ENCODE peak calls at places on chromosomes 11 and 22, in eight cellular contexts. C is BE2C, K is foreskin fibroblast, V is heart left ventricle, F is AG09319, R is dorsolateral prefrontal cortex, G is transverse colon, A is stomach. M is an unnamed sample.

GRCh38 chr11:20762112-20762511 is 92.7 kb downstream of the NELL1 start:
- DNase-seq in F (no peak), G (no peak), A (no peak), K (no peak), R (no peak), V (no peak), C (no peak), M (no peak)

GRCh38 chr11:2772544-2773031 is 72.8 kb upstream of the KCNQ1OT1 start:
- DNase-seq in G (peak), C (no peak), V (peak), F (no peak), A (peak), R (peak), K (peak), M (no peak)

GRCh38 chr11:112334381-112334780 is 73.7 kb upstream of the PLET1 start:
- DNase-seq in G (no peak), V (no peak), C (no peak), R (no peak), F (no peak), A (no peak), K (no peak), M (no peak)

GRCh38 chr11:116840746-116841296 is 3.4 kb upstream of the APOA1 start:
- DNase-seq in A (no peak), G (no peak), V (no peak), F (no peak), R (no peak), K (no peak), C (no peak), M (no peak)

GRCh38 chr11:94832604-94833238 is 64.6 kb downstream of the AMOTL1 start:
- DNase-seq in V (no peak), K (no peak), G (no peak), R (no peak), A (no peak), C (no peak), F (no peak), M (no peak)

GRCh38 chr11:75826463-75827220 is 11.6 kb downstream of the UVRAG start:
- DNase-seq in C (no peak), F (no peak), G (no peak), K (no peak), V (no peak), R (no peak), A (no peak), M (no peak)

GRCh38 chr11:94545641-94546470 is 2.1 kb downstream of the FUT4 start:
- DNase-seq in R (no peak), G (no peak), K (no peak), F (no peak), A (no peak), C (no peak), V (peak), M (no peak)

GRCh38 chr11:40129276-40129675 is 1330.2 kb downstream of the LRRC4C start:
- DNase-seq in R (no peak), C (no peak), G (no peak), F (no peak), V (no peak), K (no peak), A (no peak), M (no peak)

GRCh38 chr22:39117585-39118191 is 20.6 kb downstream of the APOBEC3H start:
- DNase-seq in V (peak), F (peak), K (peak), G (peak), R (no peak), C (peak), A (peak), M (no peak)

GRCh38 chr11:113904379-113905101 is at the start of gene HTR3B:
- DNase-seq in V (no peak), F (no peak), G (no peak), K (no peak), A (no peak), C (peak), R (no peak), M (no peak)

GRCh38 chr11:71418643-71419042 is 29.6 kb downstream of the DHCR7 start:
- DNase-seq in C (no peak), G (peak), A (no peak), K (no peak), V (no peak), F (no peak), R (no peak), M (no peak)

GRCh38 chr22:18060646-18061620 is 16.9 kb upstream of the PEX26 start:
- DNase-seq in C (no peak), G (peak), K (peak), R (no peak), V (no peak), A (no peak), F (no peak), M (no peak)

GRCh38 chr11:134416726-134417125 is 4.7 kb upstream of the B3GAT1 start:
- DNase-seq in A (no peak), G (no peak), K (no peak), R (no peak), F (no peak), V (no peak), C (no peak), M (no peak)

GRCh38 chr11:91011503-91011902 is 788.7 kb upstream of the CHORDC1 start:
- DNase-seq in V (no peak), F (no peak), R (no peak), G (no peak), A (no peak), K (no peak), C (no peak), M (no peak)

GRCh38 chr22:48947636-48948035 is 880.0 kb downstream of the BRD1 start:
- DNase-seq in C (no peak), V (no peak), A (no peak), F (no peak), K (no peak), G (no peak), R (no peak), M (no peak)

GRCh38 chr11:45085657-45086501 is 60.6 kb upstream of the PRDM11 start:
- DNase-seq in F (no peak), G (no peak), C (no peak), V (no peak), R (no peak), A (no peak), K (no peak), M (no peak)

GRCh38 chr11:96234866-96235441 is 108.0 kb downstream of the MAML2 start:
- DNase-seq in G (no peak), K (no peak), V (no peak), F (no peak), A (no peak), C (no peak), R (no peak), M (no peak)

GRCh38 chr11:20599424-20600346 is at the start of gene SLC6A5:
- DNase-seq in G (no peak), K (peak), A (no peak), F (no peak), V (peak), C (no peak), R (no peak), M (no peak)

GRCh38 chr11:65411681-65412070 is 10.9 kb upstream of the NEAT1 start:
- DNase-seq in F (no peak), K (no peak), C (no peak), G (no peak), V (peak), R (peak), A (no peak), M (no peak)

GRCh38 chr11:66739983-66740382 is 11.0 kb upstream of the SPTBN2 start:
- DNase-seq in K (peak), G (no peak), R (no peak), C (no peak), A (no peak), V (no peak), F (no peak), M (no peak)

GRCh38 chr22:28581020-28581419 is 98.6 kb downstream of the TTC28 start:
- DNase-seq in C (no peak), K (no peak), F (no peak), V (no peak), G (no peak), R (no peak), A (no peak), M (no peak)

GRCh38 chr11:80855975-80856524 is 1415.2 kb upstream of the TENM4 start:
- DNase-seq in K (peak), V (no peak), G (no peak), A (no peak), C (no peak), R (no peak), F (no peak), M (no peak)

GRCh38 chr22:21067901-21068680 is 22.3 kb downstream of the LRRC74B start:
- DNase-seq in K (no peak), G (no peak), V (no peak), R (no peak), A (no peak), F (no peak), C (no peak), M (no peak)

GRCh38 chr11:12893787-12894672 is 115.1 kb upstream of the RASSF10 start:
- DNase-seq in G (peak), C (peak), V (no peak), K (peak), R (peak), A (peak), F (peak), M (peak)

GRCh38 chr22:27602390-27602789 is 199.2 kb downstream of the MN1 start:
- DNase-seq in A (no peak), F (no peak), R (no peak), G (no peak), K (no peak), C (no peak), V (no peak), M (no peak)

GRCh38 chr11:18203723-18204122 is 31.1 kb downstream of the MRGPRX4 start:
- DNase-seq in F (no peak), C (peak), K (peak), V (no peak), G (no peak), A (no peak), R (no peak), M (no peak)

GRCh38 chr11:118180300-118180703 is 3.9 kb upstream of the SCN2B start:
- DNase-seq in G (peak), R (peak), C (peak), K (peak), V (peak), F (no peak), A (no peak), M (no peak)

GRCh38 chr22:36457688-36458450 is 23.6 kb downstream of the TXN2 start:
- DNase-seq in V (peak), G (no peak), K (peak), C (no peak), F (peak), R (no peak), A (no peak), M (no peak)

GRCh38 chr11:13984616-13985474 is 22.3 kb downstream of the SPON1 start:
- DNase-seq in F (peak), C (no peak), R (no peak), K (peak), G (no peak), A (no peak), V (no peak), M (no peak)

GRCh38 chr22:39300198-39300830 is 19.1 kb downstream of the RPL3 start:
- DNase-seq in K (peak), G (peak), V (peak), C (peak), A (no peak), R (no peak), F (no peak), M (no peak)

GRCh38 chr22:39463931-39464390 is 7.1 kb downstream of the MGAT3 start:
- DNase-seq in F (no peak), A (no peak), R (peak), C (no peak), K (peak), V (peak), G (no peak), M (no peak)

GRCh38 chr11:48109046-48109666 is 107.5 kb upstream of the OR4B1 start:
- DNase-seq in R (no peak), A (no peak), C (no peak), G (no peak), V (no peak), K (peak), F (peak), M (no peak)

DNA sequence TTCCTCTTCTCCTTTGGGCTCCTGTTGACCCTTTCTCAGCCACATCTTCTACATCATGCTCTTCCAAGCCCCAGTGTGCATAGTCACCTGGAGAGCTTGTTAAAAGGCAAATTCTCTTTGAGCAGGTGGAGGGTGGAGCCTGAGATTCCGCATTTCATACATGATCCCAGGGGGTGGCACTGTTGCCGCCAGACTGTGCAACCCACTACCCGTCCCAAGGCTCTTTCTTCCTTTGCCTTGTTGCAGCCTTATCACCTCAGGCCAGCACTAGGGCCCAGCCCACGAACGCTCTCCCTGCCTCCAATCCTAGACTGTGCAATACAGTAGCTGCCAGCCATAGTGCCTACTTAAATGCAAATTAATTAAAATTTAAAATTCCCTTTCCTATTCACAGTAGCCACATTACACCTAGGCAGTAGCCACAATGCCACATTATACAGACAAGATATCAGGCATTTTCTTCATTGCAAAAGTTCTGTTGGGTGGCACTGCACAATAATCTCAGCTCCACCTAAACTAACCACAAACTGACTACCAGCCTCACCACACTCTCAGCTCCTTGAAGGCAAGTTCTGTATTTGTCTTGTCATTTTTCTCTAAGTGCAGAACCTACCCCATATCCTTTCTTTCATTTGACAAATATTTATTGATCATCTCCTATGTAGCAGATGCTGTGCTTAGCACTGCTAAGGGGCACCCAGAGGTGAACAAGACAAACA is 4.6 kb upstream of the KCNJ5 start:
- DNase-seq in G (peak), C (no peak), V (no peak), R (no peak), A (peak), F (no peak), K (no peak), M (no peak)
- TF ChIP-seq CTCF in G (no peak), C (peak), V (no peak), R (no peak), A (peak), F (no peak), K (no peak), M (no peak)

DNA sequence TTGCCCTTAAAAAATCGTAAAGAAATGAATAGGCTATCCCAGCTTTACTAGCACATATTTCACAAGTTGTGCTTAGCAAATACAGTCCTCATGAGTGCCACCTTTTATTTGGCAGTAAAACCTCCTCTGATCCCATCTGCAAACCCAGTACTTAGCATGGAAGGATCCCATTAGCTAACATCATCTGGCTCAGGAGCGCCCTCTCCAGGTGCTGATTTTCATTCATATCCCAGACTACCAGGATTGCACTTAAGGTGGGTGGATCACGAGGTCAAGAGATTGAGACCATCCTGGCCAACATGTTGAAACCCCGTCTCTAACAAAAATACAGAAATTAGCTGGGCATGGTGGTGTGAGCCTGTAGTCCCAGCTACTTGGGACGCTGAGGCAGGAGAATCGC is 76.1 kb upstream of the PAX6 start:
- DNase-seq in C (peak), G (no peak), V (no peak), R (no peak), A (no peak), F (no peak), K (no peak), M (no peak)
- TF ChIP-seq CTCF in C (peak), G (no peak), V (no peak), R (no peak), A (no peak), F (no peak), K (no peak), M (no peak)

GRCh38 chr11:774873-775592 is 2.3 kb downstream of the GATD1 start:
- DNase-seq in F (no peak), C (no peak), V (no peak), R (no peak), G (no peak), K (peak), A (no peak), M (no peak)
- TF ChIP-seq CTCF in F (no peak), C (no peak), V (no peak), R (no peak), G (no peak), K (no peak), A (no peak), M (no peak)

DNA sequence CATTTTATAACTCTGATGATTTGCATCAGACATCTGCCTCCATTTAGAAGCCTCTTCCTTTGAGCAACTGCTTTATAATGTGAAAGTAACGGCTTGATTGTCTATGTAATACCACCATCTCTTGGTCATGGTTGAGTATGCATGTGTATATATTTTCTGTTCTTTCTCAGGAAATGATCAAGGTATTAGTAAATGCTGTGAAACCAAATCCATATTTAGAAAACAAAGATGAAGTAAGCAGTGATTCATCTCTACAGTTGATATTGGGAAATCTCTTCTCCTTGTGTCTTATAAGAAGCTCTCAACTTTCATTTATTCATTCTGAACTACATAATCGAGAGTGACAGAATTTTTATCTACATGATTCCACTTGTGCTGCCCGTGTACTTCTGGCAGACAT is 104.6 kb upstream of the ANO3 start:
- DNase-seq in F (peak), G (no peak), V (no peak), R (no peak), C (no peak), A (no peak), K (peak), M (no peak)
- TF ChIP-seq CTCF in F (peak), G (peak), V (no peak), R (peak), C (peak), A (peak), K (peak), M (no peak)

GRCh38 chr11:36743039-36743438 is 145.0 kb upstream of the RAG2 start:
- DNase-seq in F (no peak), K (no peak), R (no peak), G (no peak), C (no peak), A (no peak), V (no peak), M (no peak)

GRCh38 chr11:36741515-36741914 is 143.5 kb upstream of the RAG2 start:
- DNase-seq in G (no peak), V (no peak), K (peak), R (no peak), A (no peak), C (no peak), F (no peak), M (no peak)

GRCh38 chr11:36736103-36736502 is 138.1 kb upstream of the RAG2 start:
- DNase-seq in G (no peak), R (no peak), A (no peak), F (no peak), K (no peak), V (no peak), C (no peak), M (no peak)

DNA sequence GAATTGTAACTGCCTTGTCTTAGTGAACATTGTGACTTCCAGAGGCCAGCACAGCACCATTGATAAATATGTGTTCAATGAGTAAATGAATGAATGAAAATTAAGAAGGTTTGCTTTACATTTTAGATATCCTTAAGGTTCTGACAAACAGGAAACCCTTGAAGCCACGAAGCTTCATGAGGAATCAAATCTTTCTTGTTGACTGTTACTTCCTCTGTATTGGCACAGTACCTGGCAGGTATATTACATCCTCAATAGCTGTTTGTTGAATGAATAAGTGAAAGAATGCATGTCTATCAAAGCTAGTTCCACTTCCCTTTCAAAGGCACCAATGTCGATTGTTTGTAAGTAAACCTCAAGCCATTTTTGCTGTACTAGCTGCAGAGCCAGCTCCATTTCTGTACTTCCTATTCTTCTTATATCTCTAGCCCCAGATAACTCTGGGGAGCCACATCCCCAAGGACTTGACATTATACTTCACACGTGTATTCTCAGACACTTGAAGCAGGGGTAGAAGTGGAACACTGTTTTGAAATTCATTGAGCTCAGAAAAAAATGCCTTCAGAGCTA is 140.3 kb upstream of the RAG2 start:
- DNase-seq in A (no peak), R (no peak), K (no peak), V (no peak), C (no peak), G (no peak), F (no peak), M (no peak)
- TF ChIP-seq CTCF in A (no peak), R (no peak), K (no peak), V (no peak), C (no peak), G (no peak), F (no peak), M (no peak)

DNA sequence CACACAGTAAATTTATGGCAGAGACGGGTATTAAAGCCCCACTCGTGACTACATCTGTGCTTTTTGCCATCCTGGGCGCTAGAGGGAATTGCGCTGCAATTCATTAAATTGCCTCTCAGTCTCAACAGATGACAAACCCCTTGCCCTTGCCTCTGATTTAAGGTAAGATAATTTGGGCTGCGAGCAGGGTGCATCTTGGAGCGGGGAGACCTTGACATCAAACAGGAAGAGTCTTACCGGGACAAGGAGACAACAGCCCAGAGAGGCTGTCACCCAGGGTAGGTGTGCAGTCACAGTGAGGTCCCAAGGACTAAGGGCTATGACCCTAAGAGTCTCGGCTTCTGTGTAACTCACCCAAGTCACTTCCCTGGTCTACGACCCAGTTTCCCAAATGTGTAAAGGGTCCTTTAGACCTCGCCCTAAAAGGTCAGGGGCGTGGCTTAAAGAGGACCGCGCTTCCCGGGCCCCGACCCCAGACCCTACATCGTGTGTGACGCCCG is 427 bp upstream of the TOM1 start:
- DNase-seq in C (peak), F (no peak), K (peak), R (no peak), A (no peak), G (no peak), V (no peak), M (no peak)
- TF ChIP-seq CTCF in C (peak), F (no peak), K (no peak), R (no peak), A (peak), G (no peak), V (no peak), M (no peak)

M was measured in omental fat pad.